ENCODE peak calls at places on chromosomes 4 and X, in ten cellular contexts. L is kidney epithelial cell, J is GM06990, D is upper lobe of right lung, R is fibroblast of the aortic adventitia, B is hepatocyte, F is thyroid gland, N is left lung, G is PC-9, P is ascending aorta. Y is an unnamed sample.

GRCh38 chr4:1983846-1984405 is 24.8 kb downstream of the NELFA start:
- DNase-seq in N (no peak), J (no peak), F (no peak), R (peak), P (peak), D (peak), L (no peak), B (no peak), G (no peak), Y (no peak)

GRCh38 chr4:7291372-7292135 is 99.2 kb downstream of the SORCS2 start:
- DNase-seq in D (no peak), B (no peak), R (no peak), G (no peak), F (peak), N (peak), J (no peak), P (no peak), L (no peak), Y (no peak)

GRCh38 chr4:28287837-28288236 is 1427.2 kb downstream of the STIM2 start:
- DNase-seq in L (peak), N (no peak), D (no peak), B (peak), P (peak), R (peak), G (peak), F (no peak), J (no peak), Y (peak)

GRCh38 chr4:59517007-59517406 is 1683.1 kb upstream of the ADGRL3 start:
- DNase-seq in J (no peak), B (no peak), G (no peak), R (no peak), L (no peak), N (no peak), F (no peak), D (no peak), P (no peak), Y (no peak)

GRCh38 chr4:166886708-166887107 is 347.6 kb downstream of the SPOCK3 start:
- DNase-seq in P (no peak), R (no peak), N (no peak), G (no peak), F (no peak), L (no peak), D (no peak), B (no peak), J (no peak), Y (no peak)

GRCh38 chr4:128354205-128354821 is 66.7 kb upstream of the PGRMC2 start:
- DNase-seq in N (no peak), J (no peak), G (peak), L (peak), D (no peak), B (peak), F (peak), R (peak), P (no peak), Y (peak)

GRCh38 chr4:77861500-77861899 is 1.1 kb upstream of the MRPL1 start:
- DNase-seq in N (no peak), P (no peak), B (no peak), L (no peak), G (no peak), F (no peak), J (no peak), R (no peak), D (no peak), Y (peak)

GRCh38 chrX:118257781-118258180 is 88.1 kb upstream of the WDR44 start:
- DNase-seq in G (no peak), F (no peak), P (no peak), R (no peak), J (no peak), B (no peak), D (no peak), N (no peak), L (no peak), Y (no peak)

GRCh38 chr4:101066586-101066985 is 280.7 kb downstream of the PPP3CA start:
- DNase-seq in B (no peak), J (no peak), G (no peak), F (no peak), L (no peak), N (no peak), R (no peak), D (no peak), P (no peak), Y (no peak)

GRCh38 chrX:1389181-1389992 is 2.5 kb downstream of the SLC25A6 start:
- DNase-seq in L (no peak), F (no peak), N (peak), G (no peak), B (no peak), P (peak), R (no peak), J (no peak), D (peak), Y (no peak)

GRCh38 chrX:1388651-1389050 is 3.3 kb downstream of the SLC25A6 start:
- DNase-seq in J (no peak), P (no peak), B (no peak), D (peak), G (no peak), N (no peak), L (no peak), R (no peak), F (no peak), Y (no peak)

GRCh38 chrX:1391370-1391706 is 575 bp downstream of the SLC25A6 start:
- DNase-seq in R (peak), D (no peak), B (peak), F (no peak), L (no peak), J (no peak), G (peak), P (no peak), N (no peak), Y (no peak)

GRCh38 chrX:1390621-1391369 is 1.1 kb downstream of the SLC25A6 start:
- DNase-seq in L (no peak), N (peak), F (no peak), G (no peak), P (peak), B (no peak), D (peak), R (no peak), J (no peak), Y (no peak)

GRCh38 chrX:1389993-1390285 is 2.0 kb downstream of the SLC25A6 start:
- DNase-seq in D (peak), J (no peak), P (peak), N (no peak), B (no peak), G (no peak), L (no peak), R (no peak), F (no peak), Y (no peak)
- TF ChIP-seq CTCF in D (no peak), J (no peak), P (no peak), N (no peak), B (no peak), G (no peak), L (no peak), R (no peak), F (no peak), Y (no peak)

DNA sequence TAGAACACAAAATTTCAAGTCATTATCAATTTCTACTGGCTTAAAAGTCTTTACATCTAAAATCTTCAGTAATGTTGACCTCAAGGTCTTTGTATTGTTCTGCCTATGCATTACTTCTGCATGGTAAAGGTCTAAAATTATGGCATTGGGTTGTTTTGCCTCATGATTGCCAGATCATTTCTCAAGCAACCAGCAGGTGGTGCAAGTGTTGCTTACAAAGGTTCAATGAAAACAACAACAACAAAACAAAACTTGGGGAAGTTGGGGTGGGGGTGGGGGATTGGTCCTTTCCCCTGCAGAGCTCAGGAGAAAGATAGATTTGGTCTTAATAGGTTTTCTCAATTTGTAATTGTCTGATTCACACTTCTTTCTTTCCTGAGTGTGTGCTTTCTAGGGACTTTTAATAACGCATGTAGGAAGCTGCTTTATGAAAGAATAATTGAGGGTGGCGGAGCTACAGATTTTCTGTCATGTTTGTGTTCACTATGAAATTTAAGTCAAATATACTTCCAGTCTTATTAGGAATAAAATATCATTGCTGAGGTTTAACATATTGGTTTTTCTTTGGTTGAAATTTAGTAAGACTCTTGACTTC is 145.1 kb downstream of the COL4A5 start:
- DNase-seq in G (no peak), J (peak), L (no peak), N (no peak), R (no peak), D (no peak), F (no peak), P (no peak), B (peak), Y (peak)
- TF ChIP-seq CTCF in G (peak), J (peak), L (peak), N (no peak), R (peak), D (peak), F (no peak), P (no peak), B (peak), Y (peak)

GRCh38 chr4:9898596-9899345 is 117.3 kb downstream of the DRD5 start:
- DNase-seq in F (peak), N (no peak), P (no peak), R (peak), J (no peak), D (no peak), G (no peak), B (peak), L (no peak), Y (peak)
- TF ChIP-seq CTCF in F (no peak), N (peak), P (no peak), R (no peak), J (peak), D (peak), G (no peak), B (peak), L (peak), Y (no peak)

GRCh38 chrX:82649645-82650044 is 858.4 kb upstream of the POU3F4 start:
- DNase-seq in R (no peak), G (no peak), F (no peak), D (no peak), N (no peak), B (no peak), L (no peak), P (no peak), J (no peak), Y (no peak)

GRCh38 chrX:82648062-82648461 is 860.0 kb upstream of the POU3F4 start:
- DNase-seq in N (no peak), P (no peak), J (no peak), D (no peak), G (no peak), R (no peak), F (no peak), B (no peak), L (no peak), Y (no peak)
- TF ChIP-seq CTCF in N (no peak), P (peak), J (no peak), D (peak), G (no peak), R (no peak), F (no peak), B (peak), L (peak), Y (peak)

GRCh38 chrX:82218361-82218760 is 1016.5 kb downstream of the SH3BGRL start:
- DNase-seq in R (peak), L (no peak), P (no peak), F (no peak), G (no peak), N (no peak), B (peak), J (no peak), D (no peak), Y (peak)
- TF ChIP-seq CTCF in R (no peak), L (no peak), P (peak), F (peak), G (peak), N (no peak), B (peak), J (peak), D (peak), Y (peak)

GRCh38 chr4:69653147-69653546 is at the start of gene UGT2A1:
- DNase-seq in D (no peak), J (no peak), L (no peak), B (no peak), R (no peak), N (no peak), P (no peak), G (no peak), F (no peak), Y (no peak)

GRCh38 chr4:69650872-69651271 is 2.2 kb downstream of the UGT2A1 start:
- DNase-seq in L (no peak), F (no peak), J (no peak), N (no peak), G (no peak), P (no peak), B (no peak), D (no peak), R (no peak), Y (no peak)

GRCh38 chr4:69649207-69649606 is 3.8 kb downstream of the UGT2A1 start:
- DNase-seq in R (no peak), D (no peak), G (no peak), L (no peak), P (no peak), N (no peak), F (no peak), J (no peak), B (no peak), Y (no peak)

DNA sequence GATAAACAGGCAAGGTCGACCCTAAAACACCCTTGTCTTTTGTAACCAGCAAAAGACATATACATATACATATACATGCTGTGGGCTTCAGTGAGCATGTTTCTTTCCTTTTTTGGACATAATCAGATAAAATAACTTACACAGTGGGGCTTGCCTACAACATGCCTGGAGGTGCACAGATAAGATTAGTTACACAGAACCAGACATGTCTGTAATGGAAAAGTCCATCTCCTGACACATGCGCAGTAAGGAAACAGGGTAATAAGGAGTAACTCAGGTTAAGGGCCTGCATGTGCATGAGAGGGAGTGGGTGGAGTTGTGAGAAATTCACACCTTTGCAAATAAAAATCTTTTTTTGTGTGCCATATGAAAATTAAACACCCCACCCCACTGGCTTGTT is 3.4 kb downstream of the UGT2A1 start:
- DNase-seq in G (no peak), R (peak), L (no peak), F (no peak), P (no peak), D (no peak), N (no peak), B (no peak), J (no peak), Y (no peak)
- TF ChIP-seq CTCF in G (no peak), R (no peak), L (no peak), F (no peak), P (no peak), D (no peak), N (no peak), B (no peak), J (no peak), Y (no peak)

DNA sequence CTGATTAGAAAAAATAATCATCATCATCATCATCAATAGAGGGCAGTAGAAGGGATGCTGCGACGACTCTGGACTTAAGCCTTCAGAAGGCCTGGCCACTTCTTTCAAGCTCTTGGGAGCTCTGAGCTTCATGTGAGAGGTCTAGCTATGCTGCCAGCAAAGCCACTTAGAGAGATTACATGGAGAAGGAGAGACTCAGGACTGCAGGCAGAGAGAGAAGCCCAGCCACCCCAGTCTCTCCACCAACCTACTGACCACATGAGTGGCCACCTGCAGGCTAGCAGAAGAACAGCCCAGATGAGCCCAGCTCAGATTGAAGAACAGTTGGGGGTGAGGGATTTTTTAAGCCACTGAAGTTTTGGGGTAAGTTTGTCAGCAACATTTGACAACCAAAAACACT is 17.1 kb upstream of the TMEM150C start:
- DNase-seq in F (no peak), D (no peak), P (no peak), L (no peak), G (no peak), J (no peak), R (no peak), N (no peak), B (no peak), Y (peak)
- TF ChIP-seq CTCF in F (no peak), D (no peak), P (no peak), L (peak), G (no peak), J (no peak), R (peak), N (no peak), B (no peak), Y (peak)